ENCODE peak calls at places on chromosomes 4 and X, in six cellular contexts. M is tibial artery, C is gastrocnemius medialis, I is suprapubic skin, E is lower lobe of right lung, B is HCT116. T is an unnamed sample.

GRCh38 chrX:619812-620493 is 10.6 kb upstream of the SHOX start:
- DNase-seq in M (no peak), C (no peak), I (no peak), E (no peak), B (no peak), T (no peak)

GRCh38 chr4:8914461-8915171 is 43.0 kb upstream of the HMX1 start:
- DNase-seq in M (peak), C (no peak), I (peak), E (no peak), B (no peak), T (no peak)

GRCh38 chrX:30967516-30967915 is 78.5 kb upstream of the TAB3 start:
- DNase-seq in M (no peak), C (no peak), I (no peak), E (no peak), B (no peak), T (no peak)

GRCh38 chrX:38861489-38861888 is 60.2 kb downstream of the MID1IP1 start:
- DNase-seq in M (no peak), C (no peak), I (no peak), E (no peak), B (no peak), T (no peak)

GRCh38 chr4:40471923-40472322 is 136.8 kb downstream of the CHRNA9 start:
- DNase-seq in M (no peak), C (no peak), I (no peak), E (no peak), B (no peak), T (no peak)

GRCh38 chr4:64158648-64159326 is 250.5 kb downstream of the TECRL start:
- DNase-seq in M (peak), C (peak), I (no peak), E (no peak), B (peak), T (peak)

GRCh38 chrX:100413231-100413630 is 3.2 kb upstream of the PCDH19 start:
- DNase-seq in M (peak), C (no peak), I (no peak), E (no peak), B (no peak), T (peak)

GRCh38 chr4:115159141-115159540 is 45.7 kb upstream of the NDST4 start:
- DNase-seq in M (no peak), C (no peak), I (no peak), E (no peak), B (no peak), T (no peak)

GRCh38 chrX:152899874-152900719 is 2.2 kb downstream of the ZNF185 start:
- DNase-seq in M (no peak), C (no peak), I (no peak), E (no peak), B (no peak), T (no peak)

GRCh38 chr4:141301216-141301615 is 80.5 kb downstream of the ZNF330 start:
- DNase-seq in M (no peak), C (no peak), I (no peak), E (no peak), B (no peak), T (no peak)

GRCh38 chr4:166128452-166128851 is 255.4 kb downstream of the TLL1 start:
- DNase-seq in M (no peak), C (no peak), I (no peak), E (no peak), B (no peak), T (no peak)

GRCh38 chr4:89708903-89709361 is 128.0 kb downstream of the SNCA start:
- DNase-seq in M (no peak), C (no peak), I (no peak), E (no peak), B (no peak), T (no peak)

GRCh38 chr4:167622481-167623240 is 388.4 kb upstream of the SPOCK3 start:
- DNase-seq in M (no peak), C (no peak), I (no peak), E (no peak), B (peak), T (peak)

GRCh38 chrX:72018277-72019112 is 107.8 kb downstream of the NHSL2 start:
- DNase-seq in M (peak), C (peak), I (peak), E (peak), B (peak), T (peak)

GRCh38 chr4:183478123-183478522 is 26.7 kb upstream of the ING2 start:
- DNase-seq in M (no peak), C (no peak), I (no peak), E (no peak), B (no peak), T (no peak)

GRCh38 chr4:183483997-183484396 is 20.9 kb upstream of the ING2 start:
- DNase-seq in M (no peak), C (no peak), I (no peak), E (no peak), B (no peak), T (no peak)

GRCh38 chr4:183478926-183479325 is 25.9 kb upstream of the ING2 start:
- DNase-seq in M (no peak), C (no peak), I (no peak), E (no peak), B (no peak), T (no peak)
- TF ChIP-seq CTCF in M (no peak), C (no peak), I (no peak), E (no peak), B (no peak), T (no peak)

DNA sequence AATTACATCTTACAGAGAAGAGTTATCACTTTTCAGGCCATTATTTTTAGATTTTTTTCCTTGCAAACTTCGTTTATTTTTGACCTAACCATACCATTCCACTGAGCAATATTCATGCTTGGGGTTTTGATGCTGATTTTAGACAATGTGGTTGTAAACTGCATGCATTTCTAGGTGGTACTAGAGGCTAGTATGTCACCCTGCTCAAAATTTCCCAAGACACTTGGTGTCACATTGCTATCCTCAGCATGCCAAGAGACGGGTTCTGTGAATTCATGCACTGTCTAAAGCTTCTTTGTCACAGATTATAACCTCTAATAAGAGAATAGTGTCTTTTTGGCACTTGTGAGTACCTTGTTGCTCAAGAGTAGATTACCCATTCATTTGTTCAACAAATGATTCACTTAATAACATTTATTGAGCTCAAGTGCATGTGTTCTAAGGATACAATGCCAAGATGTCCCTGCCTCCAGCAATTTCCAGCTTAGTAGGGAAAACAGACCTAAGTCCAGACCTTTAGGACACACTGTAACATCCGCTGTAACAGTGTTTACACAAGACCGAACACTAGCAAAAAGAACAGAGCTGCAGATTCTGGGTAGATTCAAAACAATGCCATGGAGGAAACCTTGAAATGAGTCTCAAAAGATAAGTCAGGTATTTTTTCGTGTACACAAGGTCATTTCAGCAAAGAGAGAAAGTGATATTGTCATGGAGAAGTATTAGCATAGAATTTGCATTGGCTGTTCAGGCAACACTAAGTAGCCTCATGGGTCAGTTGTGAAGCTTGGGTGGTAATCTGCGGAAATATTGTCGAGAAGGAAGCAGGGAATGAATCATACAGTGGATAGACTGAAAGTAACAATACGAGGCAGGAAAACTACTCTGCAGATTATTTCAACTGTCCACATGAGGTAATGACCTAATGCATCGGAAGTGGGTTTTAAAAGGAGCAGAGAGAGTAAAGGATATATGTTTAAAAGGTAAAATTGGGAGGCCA is 515.1 kb upstream of the ZFP42 start:
- DNase-seq in M (peak), C (no peak), I (no peak), E (no peak), B (no peak), T (no peak)
- H3K4me3 ChIP-seq in M (peak), C (peak), I (no peak), E (no peak), B (no peak), T (no peak)

DNA sequence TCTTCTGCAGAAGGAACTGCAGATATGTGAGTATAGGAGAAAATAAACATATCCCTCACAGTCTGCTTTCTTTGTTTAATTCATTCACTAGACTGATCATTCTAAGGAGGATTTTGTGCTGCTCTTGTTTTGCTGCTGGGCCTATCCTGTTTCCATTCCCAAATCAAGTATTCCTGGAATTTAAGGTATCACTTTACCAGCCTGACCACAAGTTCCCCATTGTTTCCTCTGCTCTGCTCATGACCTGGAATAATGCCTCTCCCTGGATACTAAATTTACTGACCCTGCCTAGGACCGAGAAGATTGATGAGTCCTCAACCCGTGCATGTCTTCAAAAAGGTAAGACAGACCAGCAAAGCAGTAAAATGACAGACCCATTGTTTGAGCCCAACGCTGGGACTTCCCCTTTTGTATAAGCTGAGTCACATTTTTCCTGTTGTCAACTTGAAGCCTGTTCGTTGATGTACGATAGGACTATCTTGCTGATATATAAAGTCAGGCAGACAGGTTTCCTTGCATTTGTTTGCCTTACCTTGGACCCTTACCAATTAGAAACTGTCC is 85.5 kb upstream of the TET2 start:
- DNase-seq in M (no peak), C (no peak), I (no peak), E (no peak), B (peak), T (no peak)
- H3K27ac ChIP-seq in M (no peak), C (no peak), I (peak), E (peak), B (no peak), T (no peak)

DNA sequence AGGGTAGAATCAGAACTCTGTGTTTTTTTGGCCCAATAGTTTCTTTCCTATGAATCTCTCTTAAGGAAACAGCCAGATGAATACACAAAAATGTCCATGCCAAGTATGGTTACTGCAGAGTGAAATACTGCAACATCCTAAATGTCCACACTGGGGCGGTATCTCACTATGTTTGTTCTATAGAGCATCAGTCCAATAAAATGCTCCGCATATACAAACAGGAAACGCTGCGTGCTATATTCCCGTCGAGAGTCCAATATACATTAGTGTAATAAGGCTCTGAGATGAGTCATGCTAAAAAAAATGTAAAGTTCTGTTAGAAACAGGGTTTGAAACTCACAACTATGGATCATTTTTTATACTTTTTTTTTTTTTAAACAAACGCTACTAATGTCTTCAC is 72.9 kb upstream of the ENOX2 start:
- DNase-seq in M (no peak), C (no peak), I (no peak), E (no peak), B (peak), T (peak)
- TF ChIP-seq CTCF in M (peak), C (peak), I (peak), E (peak), B (peak), T (peak)

DNA sequence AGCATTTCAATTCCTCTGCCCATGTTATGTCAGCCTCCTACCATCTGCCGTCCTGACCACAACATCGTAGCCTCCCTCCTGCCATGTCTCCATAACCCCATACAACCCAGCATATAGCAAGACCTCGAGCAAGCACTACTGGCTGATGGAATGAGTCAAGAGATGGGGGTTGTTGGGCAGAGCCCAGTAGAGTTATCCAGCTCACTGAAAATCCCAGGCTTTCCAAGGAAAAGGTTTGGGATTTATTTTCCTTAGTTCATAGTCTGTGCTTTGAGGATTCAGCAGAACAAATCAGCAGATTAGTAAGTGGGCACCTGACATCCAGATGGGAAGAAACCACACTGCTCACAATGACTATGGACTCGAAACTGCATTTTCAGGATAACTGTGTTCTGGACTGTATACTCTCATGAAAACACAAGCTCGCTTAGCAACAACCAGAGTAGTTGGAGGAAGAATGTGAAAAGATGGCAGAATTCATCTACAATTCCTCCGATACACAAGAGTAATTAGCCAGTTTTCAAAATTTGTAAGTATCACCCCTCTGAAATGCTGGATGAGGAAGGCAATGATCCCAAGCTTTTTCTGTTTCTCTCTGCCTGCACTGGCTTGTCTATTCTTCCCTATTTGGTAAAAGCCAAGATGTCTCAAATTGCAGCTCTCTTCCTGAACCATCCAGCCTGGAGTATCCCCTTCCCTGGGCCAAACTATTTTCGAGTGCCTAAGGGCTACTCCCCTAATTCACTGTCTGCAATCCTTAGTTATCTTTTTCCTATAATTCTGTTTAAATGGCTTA is 186.2 kb upstream of the TBL1X start:
- DNase-seq in M (no peak), C (no peak), I (no peak), E (no peak), B (no peak), T (no peak)
- H3K4me3 ChIP-seq in M (no peak), C (no peak), I (peak), E (peak), B (no peak), T (no peak)

GRCh38 chr4:87493147-87493546 is 36.0 kb downstream of the SPARCL1 start:
- DNase-seq in M (no peak), C (no peak), I (no peak), E (no peak), B (no peak), T (no peak)

GRCh38 chr4:87491436-87491835 is 37.7 kb downstream of the SPARCL1 start:
- DNase-seq in M (no peak), C (no peak), I (no peak), E (no peak), B (no peak), T (no peak)

GRCh38 chr4:87490664-87491369 is 38.4 kb downstream of the SPARCL1 start:
- DNase-seq in M (no peak), C (no peak), I (no peak), E (no peak), B (no peak), T (no peak)

GRCh38 chr4:87492617-87493016 is 36.6 kb downstream of the SPARCL1 start:
- DNase-seq in M (no peak), C (no peak), I (no peak), E (no peak), B (no peak), T (no peak)

GRCh38 chr4:87489678-87490077 is 39.5 kb downstream of the SPARCL1 start:
- DNase-seq in M (no peak), C (no peak), I (no peak), E (no peak), B (no peak), T (no peak)
- H3K27ac ChIP-seq in M (peak), C (no peak), I (no peak), E (peak), B (no peak), T (no peak)

GRCh38 chr4:17558941-17559708 is 17.9 kb upstream of the LAP3 start:
- DNase-seq in M (no peak), C (no peak), I (no peak), E (no peak), B (no peak), T (no peak)

GRCh38 chr4:17557880-17558279 is 19.1 kb upstream of the LAP3 start:
- DNase-seq in M (no peak), C (no peak), I (no peak), E (no peak), B (no peak), T (no peak)

GRCh38 chr4:17560065-17560673 is 16.8 kb upstream of the LAP3 start:
- DNase-seq in M (no peak), C (no peak), I (no peak), E (no peak), B (no peak), T (no peak)

GRCh38 chr4:17561195-17561909 is 15.6 kb upstream of the LAP3 start:
- DNase-seq in M (no peak), C (no peak), I (no peak), E (no peak), B (no peak), T (no peak)

DNA sequence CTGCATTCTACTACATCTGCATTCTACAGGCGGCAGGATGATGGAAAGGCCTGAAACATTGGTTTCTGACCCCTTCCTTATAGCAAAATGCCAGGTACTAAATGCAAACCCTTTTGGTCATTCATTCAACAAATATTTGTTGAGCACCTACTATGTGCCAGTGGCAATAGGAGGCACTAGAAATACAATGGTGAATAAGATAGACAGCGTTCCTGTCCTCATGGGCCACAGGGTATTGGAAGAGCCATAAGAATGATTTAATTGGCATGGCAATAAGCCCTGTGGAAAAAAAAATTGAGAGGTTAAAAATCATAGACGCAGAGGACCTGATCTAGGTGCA is 17.3 kb upstream of the LAP3 start:
- DNase-seq in M (no peak), C (no peak), I (no peak), E (no peak), B (no peak), T (no peak)
- TF ChIP-seq CTCF in M (no peak), C (no peak), I (no peak), E (no peak), B (no peak), T (no peak)

GRCh38 chr4:181479145-181479544 is 764.1 kb upstream of the TENM3 start:
- DNase-seq in M (no peak), C (no peak), I (no peak), E (no peak), B (no peak), T (no peak)

GRCh38 chr4:181478675-181479074 is 764.5 kb upstream of the TENM3 start:
- DNase-seq in M (no peak), C (no peak), I (no peak), E (no peak), B (no peak), T (no peak)

DNA sequence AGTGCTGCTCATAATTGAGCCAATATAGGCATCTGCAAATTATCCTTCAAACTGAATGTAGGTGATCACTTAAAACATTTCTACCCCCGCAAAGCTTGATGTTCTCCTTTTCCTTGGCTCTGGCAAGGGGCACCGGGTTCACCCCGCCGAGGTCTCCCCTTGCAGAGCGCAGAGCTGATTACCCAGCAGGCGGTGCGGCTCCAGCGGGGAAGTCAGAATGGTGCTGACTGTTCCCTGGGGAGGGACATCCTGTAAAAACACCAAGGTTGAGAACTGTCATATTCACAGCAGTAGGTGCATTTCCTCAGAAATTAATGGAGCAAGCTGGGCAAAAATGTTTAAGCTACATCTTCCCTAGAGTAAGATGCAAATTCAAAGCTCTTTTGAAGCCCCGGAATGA is 767.4 kb upstream of the TENM3 start:
- DNase-seq in M (no peak), C (no peak), I (no peak), E (no peak), B (no peak), T (no peak)
- H3K4me3 ChIP-seq in M (no peak), C (no peak), I (no peak), E (no peak), B (no peak), T (no peak)

GRCh38 chr4:128850252-128850651 is 40.8 kb downstream of the JADE1 start:
- DNase-seq in M (no peak), C (no peak), I (no peak), E (no peak), B (no peak), T (no peak)

GRCh38 chr4:128855656-128856055 is 46.2 kb downstream of the JADE1 start:
- DNase-seq in M (no peak), C (no peak), I (no peak), E (no peak), B (no peak), T (no peak)

GRCh38 chr4:128856246-128856645 is 46.7 kb downstream of the JADE1 start:
- DNase-seq in M (no peak), C (no peak), I (no peak), E (no peak), B (no peak), T (no peak)

GRCh38 chr4:128854433-128854832 is 44.9 kb downstream of the JADE1 start:
- DNase-seq in M (no peak), C (no peak), I (no peak), E (no peak), B (no peak), T (no peak)

GRCh38 chr4:128853741-128854140 is 44.2 kb downstream of the JADE1 start:
- DNase-seq in M (no peak), C (no peak), I (no peak), E (no peak), B (no peak), T (no peak)
- H3K27ac ChIP-seq in M (no peak), C (no peak), I (no peak), E (no peak), B (no peak), T (no peak)